ENCODE peak calls at places on chromosomes 6 and 20, in six cellular contexts. One of them, this sample, is unnamed.

GRCh38 chr20:23161968-23162696 is 76.0 kb upstream of the CD93 start:
- DNase-seq in K562: no peak
- DNase-seq in HepG2: peak
- DNase-seq in SK-N-SH: no peak
- DNase-seq in A549: no peak
- DNase-seq in GM12878: no peak
- DNase-seq in this sample: no peak

GRCh38 chr6:168387911-168388310 is 53.1 kb upstream of the SMOC2 start:
- DNase-seq in SK-N-SH: no peak
- DNase-seq in HepG2: no peak
- DNase-seq in GM12878: no peak
- DNase-seq in A549: no peak
- DNase-seq in K562: no peak
- DNase-seq in this sample: no peak

GRCh38 chr6:44732243-44732642 is 344.7 kb downstream of the CDC5L start:
- DNase-seq in SK-N-SH: no peak
- DNase-seq in A549: no peak
- DNase-seq in GM12878: no peak
- DNase-seq in HepG2: no peak
- DNase-seq in K562: no peak
- DNase-seq in this sample: no peak

GRCh38 chr6:108117427-108118358 is 43.2 kb upstream of the OSTM1 start:
- DNase-seq in A549: peak
- DNase-seq in HepG2: no peak
- DNase-seq in GM12878: no peak
- DNase-seq in K562: no peak
- DNase-seq in SK-N-SH: peak
- DNase-seq in this sample: no peak

GRCh38 chr6:29746050-29746449 is 22.8 kb downstream of the HLA-F start:
- DNase-seq in HepG2: no peak
- DNase-seq in K562: no peak
- DNase-seq in GM12878: no peak
- DNase-seq in A549: no peak
- DNase-seq in SK-N-SH: no peak
- DNase-seq in this sample: no peak

GRCh38 chr6:152096863-152097496 is 289.5 kb downstream of the ESR1 start:
- DNase-seq in HepG2: no peak
- DNase-seq in SK-N-SH: no peak
- DNase-seq in A549: no peak
- DNase-seq in GM12878: no peak
- DNase-seq in K562: no peak
- DNase-seq in this sample: no peak

GRCh38 chr6:55082021-55082420 is 92.3 kb upstream of the HCRTR2 start:
- DNase-seq in K562: no peak
- DNase-seq in A549: no peak
- DNase-seq in GM12878: no peak
- DNase-seq in HepG2: no peak
- DNase-seq in SK-N-SH: no peak
- DNase-seq in this sample: no peak

GRCh38 chr20:61436674-61437279 is 184.7 kb downstream of the CDH4 start:
- DNase-seq in SK-N-SH: no peak
- DNase-seq in K562: no peak
- DNase-seq in A549: no peak
- DNase-seq in GM12878: no peak
- DNase-seq in HepG2: no peak
- DNase-seq in this sample: no peak

GRCh38 chr6:29976588-29977424 is 34.5 kb downstream of the HLA-A start:
- DNase-seq in SK-N-SH: peak
- DNase-seq in GM12878: peak
- DNase-seq in HepG2: peak
- DNase-seq in A549: peak
- DNase-seq in K562: peak
- DNase-seq in this sample: peak

GRCh38 chr6:71929047-71929446 is 42.7 kb downstream of the RIMS1 start:
- DNase-seq in K562: no peak
- DNase-seq in A549: no peak
- DNase-seq in HepG2: no peak
- DNase-seq in SK-N-SH: no peak
- DNase-seq in GM12878: no peak
- DNase-seq in this sample: no peak

GRCh38 chr20:41373384-41373783 is 6.8 kb upstream of the EMILIN3 start:
- DNase-seq in GM12878: no peak
- DNase-seq in HepG2: no peak
- DNase-seq in SK-N-SH: no peak
- DNase-seq in A549: no peak
- DNase-seq in K562: no peak
- DNase-seq in this sample: no peak

GRCh38 chr20:32749914-32750637 is 6.8 kb upstream of the COMMD7 start:
- DNase-seq in SK-N-SH: no peak
- DNase-seq in K562: peak
- DNase-seq in A549: no peak
- DNase-seq in GM12878: no peak
- DNase-seq in HepG2: no peak
- DNase-seq in this sample: no peak

GRCh38 chr6:138018297-138018696 is 88.9 kb downstream of the PERP start:
- DNase-seq in GM12878: no peak
- DNase-seq in A549: no peak
- DNase-seq in SK-N-SH: no peak
- DNase-seq in HepG2: peak
- DNase-seq in K562: no peak
- DNase-seq in this sample: no peak

GRCh38 chr6:9583946-9584345 is 830.9 kb downstream of the TFAP2A start:
- DNase-seq in SK-N-SH: no peak
- DNase-seq in HepG2: no peak
- DNase-seq in GM12878: no peak
- DNase-seq in A549: no peak
- DNase-seq in K562: no peak
- DNase-seq in this sample: no peak

GRCh38 chr6:11621119-11621518 is 83.6 kb downstream of the TMEM170B start:
- DNase-seq in A549: no peak
- DNase-seq in K562: no peak
- DNase-seq in GM12878: no peak
- DNase-seq in HepG2: no peak
- DNase-seq in SK-N-SH: no peak
- DNase-seq in this sample: no peak

GRCh38 chr20:23165964-23166363 is 79.8 kb upstream of the CD93 start:
- DNase-seq in A549: no peak
- DNase-seq in HepG2: no peak
- DNase-seq in K562: no peak
- DNase-seq in GM12878: no peak
- DNase-seq in SK-N-SH: no peak
- DNase-seq in this sample: no peak

GRCh38 chr6:22401206-22401605 is 104.4 kb upstream of the PRL start:
- DNase-seq in HepG2: no peak
- DNase-seq in K562: no peak
- DNase-seq in SK-N-SH: no peak
- DNase-seq in GM12878: no peak
- DNase-seq in A549: no peak
- DNase-seq in this sample: no peak

GRCh38 chr20:23009636-23010035 is 25.5 kb upstream of the SSTR4 start:
- DNase-seq in K562: no peak
- DNase-seq in SK-N-SH: no peak
- DNase-seq in HepG2: no peak
- DNase-seq in A549: peak
- DNase-seq in GM12878: no peak
- DNase-seq in this sample: no peak

GRCh38 chr6:159983641-159984080 is 14.8 kb downstream of the IGF2R start:
- DNase-seq in A549: no peak
- DNase-seq in GM12878: no peak
- DNase-seq in HepG2: no peak
- DNase-seq in SK-N-SH: no peak
- DNase-seq in K562: no peak
- DNase-seq in this sample: no peak

GRCh38 chr20:17849901-17850673 is 118.5 kb downstream of the SNX5 start:
- DNase-seq in GM12878: no peak
- DNase-seq in K562: no peak
- DNase-seq in HepG2: peak
- DNase-seq in A549: peak
- DNase-seq in SK-N-SH: no peak
- DNase-seq in this sample: peak
- H3K4me2 ChIP-seq in GM12878: no peak
- H3K4me2 ChIP-seq in K562: no peak
- H3K4me2 ChIP-seq in HepG2: no peak
- H3K4me2 ChIP-seq in A549: no peak
- H3K4me2 ChIP-seq in SK-N-SH: no peak
- H3K4me2 ChIP-seq in this sample: peak

GRCh38 chr20:45058168-45058850 is 42.6 kb downstream of the KCNS1 start:
- DNase-seq in GM12878: no peak
- DNase-seq in SK-N-SH: no peak
- DNase-seq in K562: no peak
- DNase-seq in A549: no peak
- DNase-seq in HepG2: no peak
- DNase-seq in this sample: no peak
- TF ChIP-seq REST in GM12878: no peak
- TF ChIP-seq REST in SK-N-SH: no peak
- TF ChIP-seq REST in K562: no peak
- TF ChIP-seq REST in A549: no peak
- TF ChIP-seq REST in HepG2: no peak
- TF ChIP-seq REST in this sample: no peak

DNA sequence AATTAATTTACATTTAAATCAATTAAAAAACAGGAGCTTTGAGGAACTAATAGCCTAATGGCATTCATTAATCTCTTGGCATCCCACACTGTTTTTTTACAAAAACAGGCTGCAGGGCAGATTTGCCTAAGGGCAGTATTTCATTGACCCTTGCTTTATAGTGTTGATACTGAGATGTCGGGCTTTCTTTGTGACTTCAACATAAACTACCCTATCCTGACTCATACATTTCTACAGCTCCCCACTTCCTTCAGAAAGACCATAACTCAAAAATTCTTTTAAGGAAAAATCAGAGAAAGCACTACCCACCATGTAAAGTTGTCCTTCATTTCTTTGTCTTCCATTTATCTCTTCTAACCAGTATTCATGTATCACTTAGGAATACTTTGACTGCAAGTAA is 92.2 kb upstream of the NT5E start:
- DNase-seq in K562: no peak
- DNase-seq in HepG2: no peak
- DNase-seq in A549: no peak
- DNase-seq in GM12878: no peak
- DNase-seq in SK-N-SH: no peak
- DNase-seq in this sample: no peak
- TF ChIP-seq MAX in K562: no peak
- TF ChIP-seq MAX in HepG2: no peak
- TF ChIP-seq MAX in A549: no peak
- TF ChIP-seq MAX in GM12878: no peak
- TF ChIP-seq MAX in SK-N-SH: no peak
- TF ChIP-seq MAX in this sample: no peak

DNA sequence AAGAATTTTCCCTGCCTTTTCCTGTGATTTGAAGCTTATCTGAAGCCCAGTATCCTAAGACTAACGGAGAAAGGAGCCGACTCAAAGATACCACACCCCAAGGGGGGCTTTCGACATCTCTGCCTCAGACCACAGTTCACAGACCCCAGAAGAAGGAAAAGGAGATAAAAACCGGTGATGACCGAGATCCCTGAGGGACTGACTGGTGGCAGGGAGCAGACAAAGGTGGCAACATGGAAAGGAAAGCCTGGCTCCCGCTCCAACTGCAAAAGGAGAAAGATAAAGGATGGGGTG is 668 bp downstream of the STK38 start:
- DNase-seq in GM12878: no peak
- DNase-seq in SK-N-SH: no peak
- DNase-seq in A549: no peak
- DNase-seq in HepG2: no peak
- DNase-seq in K562: no peak
- DNase-seq in this sample: no peak
- H3K4me2 ChIP-seq in GM12878: peak
- H3K4me2 ChIP-seq in SK-N-SH: peak
- H3K4me2 ChIP-seq in A549: peak
- H3K4me2 ChIP-seq in HepG2: peak
- H3K4me2 ChIP-seq in K562: peak
- H3K4me2 ChIP-seq in this sample: peak

GRCh38 chr6:158654498-158654897 is 4.6 kb downstream of the SYTL3 start:
- DNase-seq in GM12878: no peak
- DNase-seq in SK-N-SH: peak
- DNase-seq in A549: no peak
- DNase-seq in K562: peak
- DNase-seq in HepG2: peak
- DNase-seq in this sample: no peak

GRCh38 chr6:158660331-158660730 is 10.5 kb downstream of the SYTL3 start:
- DNase-seq in SK-N-SH: peak
- DNase-seq in A549: peak
- DNase-seq in HepG2: no peak
- DNase-seq in GM12878: no peak
- DNase-seq in K562: peak
- DNase-seq in this sample: no peak

GRCh38 chr6:158655569-158656450 is 6.0 kb downstream of the SYTL3 start:
- DNase-seq in SK-N-SH: no peak
- DNase-seq in HepG2: no peak
- DNase-seq in K562: no peak
- DNase-seq in GM12878: no peak
- DNase-seq in A549: no peak
- DNase-seq in this sample: no peak

GRCh38 chr6:158653577-158654354 is 3.9 kb downstream of the SYTL3 start:
- DNase-seq in A549: no peak
- DNase-seq in SK-N-SH: no peak
- DNase-seq in K562: no peak
- DNase-seq in GM12878: peak
- DNase-seq in HepG2: no peak
- DNase-seq in this sample: no peak

DNA sequence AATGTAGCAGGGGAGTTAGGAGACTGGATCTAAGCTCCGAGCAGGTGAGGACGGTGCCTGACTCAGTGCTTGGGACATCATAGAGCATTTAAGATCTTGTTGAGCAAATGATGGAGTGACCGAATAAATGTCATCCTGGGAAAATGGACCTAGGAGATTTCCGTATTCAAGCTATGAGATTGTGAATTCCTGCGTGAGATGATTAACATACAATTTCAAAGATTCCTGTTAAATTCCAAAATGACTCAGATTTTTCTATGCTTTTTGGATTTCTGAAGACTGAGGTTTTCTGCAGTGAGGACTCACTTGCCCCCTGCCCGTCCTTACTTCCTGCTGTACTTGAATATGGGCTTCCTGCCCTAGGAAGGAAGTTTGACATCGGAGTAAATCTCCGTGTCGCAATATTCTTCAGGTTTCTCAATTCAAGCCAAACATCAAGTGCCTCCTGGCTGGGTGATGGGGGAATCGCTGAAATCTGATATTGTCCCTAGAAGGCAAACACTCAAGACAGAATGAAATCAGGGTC is 5.2 kb downstream of the SYTL3 start:
- DNase-seq in GM12878: no peak
- DNase-seq in SK-N-SH: no peak
- DNase-seq in HepG2: no peak
- DNase-seq in A549: no peak
- DNase-seq in K562: no peak
- DNase-seq in this sample: no peak
- TF ChIP-seq REST in GM12878: no peak
- TF ChIP-seq REST in SK-N-SH: no peak
- TF ChIP-seq REST in HepG2: no peak
- TF ChIP-seq REST in A549: no peak
- TF ChIP-seq REST in K562: no peak
- TF ChIP-seq REST in this sample: no peak